ENCODE peak calls at places on chromosomes 6 and 20, in five cellular contexts. One of them, this sample, is unnamed.

GRCh38 chr6:7042056-7042653 is 65.6 kb upstream of the RREB1 start:
- DNase-seq in mucosa of descending colon: peak; percentile 51
- DNase-seq in kidney epithelial cell: no peak
- DNase-seq in heart left ventricle: no peak
- DNase-seq in coronary artery: no peak
- DNase-seq in this sample: peak; percentile 40

GRCh38 chr20:39893013-39893685 is 795.9 kb downstream of the MAFB start:
- DNase-seq in kidney epithelial cell: no peak
- DNase-seq in mucosa of descending colon: no peak
- DNase-seq in coronary artery: no peak
- DNase-seq in heart left ventricle: no peak
- DNase-seq in this sample: peak; percentile 81

GRCh38 chr20:62285722-62286121 is 17.1 kb upstream of the ADRM1 start:
- DNase-seq in kidney epithelial cell: no peak
- DNase-seq in mucosa of descending colon: no peak
- DNase-seq in heart left ventricle: peak; percentile 46
- DNase-seq in coronary artery: no peak
- DNase-seq in this sample: no peak

GRCh38 chr6:46893648-46894047 is 28.1 kb downstream of the ADGRF5 start:
- DNase-seq in mucosa of descending colon: no peak
- DNase-seq in coronary artery: no peak
- DNase-seq in kidney epithelial cell: no peak
- DNase-seq in heart left ventricle: no peak
- DNase-seq in this sample: peak; percentile 30

GRCh38 chr20:835220-836045 is 1.9 kb downstream of the FAM110A start:
- DNase-seq in heart left ventricle: peak; percentile 78
- DNase-seq in mucosa of descending colon: no peak
- DNase-seq in coronary artery: no peak
- DNase-seq in kidney epithelial cell: no peak
- DNase-seq in this sample: no peak

GRCh38 chr6:138688580-138688979 is 85.0 kb upstream of the CCDC28A start:
- DNase-seq in coronary artery: no peak
- DNase-seq in kidney epithelial cell: no peak
- DNase-seq in heart left ventricle: no peak
- DNase-seq in mucosa of descending colon: no peak
- DNase-seq in this sample: no peak

GRCh38 chr6:31865205-31866118 is 2.8 kb upstream of the NEU1 start:
- DNase-seq in heart left ventricle: no peak
- DNase-seq in coronary artery: no peak
- DNase-seq in kidney epithelial cell: no peak
- DNase-seq in mucosa of descending colon: no peak
- DNase-seq in this sample: peak; percentile 14

GRCh38 chr6:74936886-74937285 is 269.0 kb downstream of the COL12A1 start:
- DNase-seq in coronary artery: no peak
- DNase-seq in mucosa of descending colon: no peak
- DNase-seq in heart left ventricle: no peak
- DNase-seq in kidney epithelial cell: no peak
- DNase-seq in this sample: peak; percentile 7

GRCh38 chr6:165660881-165661415 is 2.1 kb downstream of the PDE10A start:
- DNase-seq in kidney epithelial cell: no peak
- DNase-seq in coronary artery: no peak
- DNase-seq in mucosa of descending colon: no peak
- DNase-seq in heart left ventricle: peak; percentile 48
- DNase-seq in this sample: no peak

GRCh38 chr6:165661416-165662001 is 1.5 kb downstream of the PDE10A start:
- DNase-seq in coronary artery: no peak
- DNase-seq in kidney epithelial cell: no peak
- DNase-seq in mucosa of descending colon: no peak
- DNase-seq in heart left ventricle: peak; percentile 32
- DNase-seq in this sample: peak; percentile 23

GRCh38 chr6:165662671-165663282 is at the start of gene PDE10A:
- DNase-seq in kidney epithelial cell: no peak
- DNase-seq in coronary artery: no peak
- DNase-seq in heart left ventricle: peak; percentile 81
- DNase-seq in mucosa of descending colon: no peak
- DNase-seq in this sample: peak; percentile 35

GRCh38 chr6:165663283-165663735 is 268 bp upstream of the PDE10A start:
- DNase-seq in kidney epithelial cell: no peak
- DNase-seq in coronary artery: no peak
- DNase-seq in heart left ventricle: peak; percentile 68
- DNase-seq in mucosa of descending colon: no peak
- DNase-seq in this sample: peak; percentile 47

GRCh38 chr6:165662041-165662491 is 975 bp downstream of the PDE10A start:
- DNase-seq in coronary artery: no peak
- DNase-seq in heart left ventricle: peak; percentile 60
- DNase-seq in mucosa of descending colon: no peak
- DNase-seq in kidney epithelial cell: no peak
- DNase-seq in this sample: peak; percentile 28
- H3K4me3 ChIP-seq in coronary artery: peak overlapping the region; percentile 77
- H3K4me3 ChIP-seq in heart left ventricle: peak overlapping the region; percentile 76
- H3K4me3 ChIP-seq in mucosa of descending colon: no peak overlapping the region
- H3K4me3 ChIP-seq in kidney epithelial cell: peak overlapping the region; percentile 90
- H3K4me3 ChIP-seq in this sample: peak overlapping the region; percentile 49

GRCh38 chr6:104896914-104897313 is 37.2 kb upstream of the HACE1 start:
- DNase-seq in heart left ventricle: no peak
- DNase-seq in mucosa of descending colon: no peak
- DNase-seq in coronary artery: no peak
- DNase-seq in kidney epithelial cell: no peak
- DNase-seq in this sample: peak; percentile 6
- TF ChIP-seq CTCF in heart left ventricle: peak; percentile 20
- TF ChIP-seq CTCF in mucosa of descending colon: no peak
- TF ChIP-seq CTCF in coronary artery: no peak
- TF ChIP-seq CTCF in kidney epithelial cell: no peak
- TF ChIP-seq CTCF in this sample: peak; percentile 36

DNA sequence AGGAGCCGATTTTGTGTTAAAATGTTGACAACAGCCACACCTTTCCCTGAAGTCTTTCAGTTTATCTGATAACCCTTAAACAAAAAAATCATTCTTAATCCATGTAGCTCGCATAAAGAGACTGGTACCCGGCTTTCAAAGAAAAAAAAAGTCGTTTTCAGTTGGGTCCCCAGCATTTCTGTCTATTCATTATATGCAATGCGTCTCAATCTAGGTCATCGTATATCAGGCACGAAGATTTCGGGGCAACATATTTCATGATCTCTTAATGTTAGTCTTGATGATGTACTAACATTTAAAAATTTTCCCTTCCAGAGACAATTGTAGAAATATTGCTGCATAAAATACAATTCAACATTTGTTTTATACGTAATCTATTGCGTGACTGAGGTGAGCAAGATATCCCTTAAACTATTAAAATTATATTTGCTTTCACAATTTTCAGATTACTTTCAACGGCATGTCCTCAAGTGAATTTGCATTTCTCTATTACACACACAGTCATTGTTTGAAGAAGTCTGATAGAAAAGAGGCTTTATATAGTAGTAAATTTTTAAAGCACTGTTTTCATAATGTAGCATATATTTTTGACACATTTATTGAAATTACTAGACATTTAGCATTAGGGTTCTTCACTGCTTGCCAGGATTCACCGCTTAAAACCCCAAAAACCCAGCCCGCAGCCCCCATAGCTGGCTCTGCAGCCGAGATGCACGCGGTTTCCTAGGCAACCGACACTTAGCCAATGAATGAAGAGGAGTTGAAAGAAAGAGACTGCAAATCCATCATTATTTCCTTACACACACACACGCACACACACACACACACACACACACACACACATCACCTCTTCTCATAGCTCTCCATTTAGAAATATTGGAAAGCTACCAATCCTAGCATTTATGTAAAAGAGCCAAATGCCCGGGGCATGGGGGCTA is 3.1 kb upstream of the TUBB2B start:
- DNase-seq in mucosa of descending colon: no peak
- DNase-seq in kidney epithelial cell: no peak
- DNase-seq in heart left ventricle: no peak
- DNase-seq in coronary artery: no peak
- DNase-seq in this sample: no peak
- H3K4me3 ChIP-seq in mucosa of descending colon: no peak overlapping the region
- H3K4me3 ChIP-seq in kidney epithelial cell: peak overlapping the region; percentile 52
- H3K4me3 ChIP-seq in heart left ventricle: peak overlapping the region; percentile 75
- H3K4me3 ChIP-seq in coronary artery: peak overlapping the region; percentile 78
- H3K4me3 ChIP-seq in this sample: peak overlapping the region; percentile 63

GRCh38 chr6:120055071-120055470 is 705.5 kb upstream of the MAN1A1 start:
- DNase-seq in mucosa of descending colon: no peak
- DNase-seq in heart left ventricle: no peak
- DNase-seq in coronary artery: no peak
- DNase-seq in kidney epithelial cell: no peak
- DNase-seq in this sample: no peak

GRCh38 chr6:120058410-120058809 is 708.8 kb upstream of the MAN1A1 start:
- DNase-seq in heart left ventricle: no peak
- DNase-seq in mucosa of descending colon: no peak
- DNase-seq in coronary artery: no peak
- DNase-seq in kidney epithelial cell: no peak
- DNase-seq in this sample: no peak

GRCh38 chr6:120056085-120056484 is 706.5 kb upstream of the MAN1A1 start:
- DNase-seq in kidney epithelial cell: no peak
- DNase-seq in heart left ventricle: no peak
- DNase-seq in coronary artery: no peak
- DNase-seq in mucosa of descending colon: peak; percentile 2
- DNase-seq in this sample: no peak
- TF ChIP-seq CTCF in kidney epithelial cell: peak; percentile 34
- TF ChIP-seq CTCF in heart left ventricle: no peak
- TF ChIP-seq CTCF in coronary artery: no peak
- TF ChIP-seq CTCF in mucosa of descending colon: no peak
- TF ChIP-seq CTCF in this sample: peak; percentile 36

DNA sequence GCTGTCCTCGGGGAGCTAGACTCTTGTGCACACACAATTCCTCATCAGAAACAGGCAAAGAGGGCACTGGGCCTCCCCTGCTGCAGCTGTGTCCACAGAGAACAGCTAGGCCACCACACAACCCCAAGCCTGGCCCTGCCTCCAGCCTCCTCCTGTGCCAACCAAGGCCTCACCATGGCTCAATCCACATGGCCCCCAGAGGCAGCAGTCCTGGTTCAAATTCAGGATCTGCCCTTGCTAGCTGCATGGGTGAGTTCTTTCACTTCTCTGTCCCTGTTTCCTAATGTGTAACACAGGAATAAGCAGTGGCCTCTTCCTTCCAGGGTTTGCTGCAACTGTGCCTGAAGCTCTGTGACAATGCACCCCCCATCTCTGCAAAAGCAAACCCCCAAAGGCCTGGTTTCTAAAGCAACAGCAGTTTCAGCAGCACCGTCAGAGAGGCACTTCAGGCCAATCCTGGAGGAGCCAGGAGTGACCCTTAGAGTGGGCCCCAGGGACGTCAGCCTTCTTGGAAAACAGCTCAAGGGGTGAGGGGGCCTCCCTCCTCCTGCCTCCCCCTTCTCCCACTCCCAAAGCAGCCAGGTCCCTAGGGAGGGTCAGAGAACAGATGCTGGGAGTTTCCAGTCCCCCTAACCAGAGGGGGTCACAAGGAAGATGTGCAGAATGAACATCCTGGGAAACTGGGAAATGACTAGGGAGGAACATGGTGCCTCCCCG is 2.2 kb downstream of the ADISSP start:
- DNase-seq in mucosa of descending colon: no peak
- DNase-seq in heart left ventricle: peak; percentile 72
- DNase-seq in coronary artery: no peak
- DNase-seq in kidney epithelial cell: no peak
- DNase-seq in this sample: no peak
- H3K4me3 ChIP-seq in mucosa of descending colon: no peak overlapping the region
- H3K4me3 ChIP-seq in heart left ventricle: no peak overlapping the region
- H3K4me3 ChIP-seq in coronary artery: no peak overlapping the region
- H3K4me3 ChIP-seq in kidney epithelial cell: no peak overlapping the region
- H3K4me3 ChIP-seq in this sample: no peak overlapping the region

GRCh38 chr6:55953384-55953783 is 78.0 kb upstream of the BMP5 start:
- DNase-seq in heart left ventricle: no peak
- DNase-seq in kidney epithelial cell: peak; percentile 7
- DNase-seq in coronary artery: no peak
- DNase-seq in mucosa of descending colon: no peak
- DNase-seq in this sample: peak; percentile 63
- TF ChIP-seq CTCF in heart left ventricle: peak; percentile 33
- TF ChIP-seq CTCF in kidney epithelial cell: peak; percentile 32
- TF ChIP-seq CTCF in coronary artery: no peak
- TF ChIP-seq CTCF in mucosa of descending colon: no peak
- TF ChIP-seq CTCF in this sample: peak; percentile 33

DNA sequence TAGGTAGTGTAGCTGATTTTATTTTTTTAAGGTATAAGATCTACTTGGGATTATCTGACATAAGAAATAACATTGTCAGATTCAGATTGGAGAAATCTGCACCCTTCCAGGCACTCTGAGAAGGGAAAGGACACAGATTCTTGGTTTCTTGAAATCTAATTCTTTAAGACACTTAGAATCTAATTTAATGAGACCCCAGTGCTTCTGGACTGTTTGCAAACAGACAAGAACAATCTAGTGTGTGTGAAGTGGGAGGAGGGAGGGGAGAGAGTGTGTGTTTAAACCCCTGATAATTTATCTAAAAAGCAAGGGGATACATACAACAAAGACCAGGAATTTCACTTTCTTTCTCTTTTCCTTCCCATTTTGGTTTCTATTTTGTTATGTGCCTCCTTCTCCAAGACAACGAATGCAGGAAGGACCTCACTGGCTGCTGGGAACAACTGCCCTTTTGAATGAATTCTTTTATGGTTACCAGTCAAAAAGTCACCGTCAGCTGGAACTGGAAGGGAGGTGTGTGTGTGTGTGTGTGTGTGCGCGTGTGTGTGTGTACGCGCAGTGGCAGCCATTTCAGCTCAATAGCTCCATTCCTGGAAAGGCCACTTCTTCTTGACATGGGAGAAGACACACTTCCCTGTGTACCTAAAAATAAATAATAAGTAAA is 129.4 kb downstream of the BCAS1 start:
- DNase-seq in mucosa of descending colon: peak; percentile 78
- DNase-seq in heart left ventricle: peak; percentile 52
- DNase-seq in kidney epithelial cell: peak; percentile 77
- DNase-seq in coronary artery: peak; percentile 63
- DNase-seq in this sample: peak; percentile 94
- H3K4me3 ChIP-seq in mucosa of descending colon: no peak overlapping the region
- H3K4me3 ChIP-seq in heart left ventricle: peak overlapping the region; percentile 26
- H3K4me3 ChIP-seq in kidney epithelial cell: no peak overlapping the region
- H3K4me3 ChIP-seq in coronary artery: peak overlapping the region; percentile 47
- H3K4me3 ChIP-seq in this sample: no peak overlapping the region

This sample was measured in astrocyte of the spinal cord.